ENCODE peak calls at places on chromosomes 5 and 9, in six cellular contexts. L is activated T-helper 1 cell treated with anti-CD3 and anti-CD28 coated beads, Interleukin-12 subunit alpha, Interleukin-12 subunit beta, Interleukin-2, Interleukin-4 antibody, amounts not matched to agents 30 ng/mL and 10 ng/mL and 1 ng/mL, durations not matched to agents 14 hours and 24 hours and 36 hours; M is naive thymus-derived CD8-positive, alpha-beta T cell; I is NCI-H1092 treated with DMSO at 0.1 percent for 48 hours; R is H4; Q is head of caudate nucleus. B is an unnamed sample.

GRCh38 chr5:175517824-175518450 is 39.6 kb downstream of the SFXN1 start:
- DNase-seq in L (peak), M (no peak), I (no peak), R (peak), Q (no peak), B (no peak)

GRCh38 chr5:119078870-119079269 is 8.0 kb downstream of the DMXL1 start:
- DNase-seq in L (no peak), M (no peak), I (no peak), R (no peak), Q (no peak), B (no peak)

GRCh38 chr9:17970285-17970684 is 391.4 kb downstream of the SH3GL2 start:
- DNase-seq in L (no peak), M (no peak), I (no peak), R (no peak), Q (no peak), B (no peak)

GRCh38 chr5:72328172-72328571 is 8.0 kb downstream of the PTCD2 start:
- DNase-seq in L (no peak), M (no peak), I (peak), R (peak), Q (peak), B (peak)

GRCh38 chr5:176737746-176738699 is 72.3 kb upstream of the UNC5A start:
- DNase-seq in L (no peak), M (no peak), I (no peak), R (no peak), Q (peak), B (no peak)

GRCh38 chr5:81233080-81233634 is at the start of gene CKMT2:
- DNase-seq in L (no peak), M (no peak), I (no peak), R (no peak), Q (peak), B (peak)

GRCh38 chr5:76704131-76704663 is 11.7 kb upstream of the F2R start:
- DNase-seq in L (no peak), M (no peak), I (no peak), R (no peak), Q (no peak), B (no peak)

GRCh38 chr5:17203329-17204132 is 13.9 kb upstream of the BASP1 start:
- DNase-seq in L (no peak), M (no peak), I (peak), R (peak), Q (no peak), B (peak)

GRCh38 chr9:129278391-129279237 is 100.6 kb upstream of the IER5L start:
- DNase-seq in L (no peak), M (no peak), I (no peak), R (no peak), Q (peak), B (no peak)

GRCh38 chr9:72149231-72149975 is at the start of gene GDA:
- DNase-seq in L (no peak), M (peak), I (no peak), R (peak), Q (peak), B (no peak)

GRCh38 chr9:4293293-4293931 is 6.5 kb downstream of the GLIS3 start:
- DNase-seq in L (no peak), M (no peak), I (no peak), R (peak), Q (no peak), B (no peak)

GRCh38 chr9:127731938-127732337 is 3.2 kb downstream of the TOR2A start:
- DNase-seq in L (no peak), M (no peak), I (no peak), R (no peak), Q (no peak), B (peak)

GRCh38 chr5:124878583-124879345 is 132.3 kb upstream of the ZNF608 start:
- DNase-seq in L (no peak), M (no peak), I (no peak), R (no peak), Q (no peak), B (no peak)

GRCh38 chr5:72346396-72346795 is 26.2 kb downstream of the PTCD2 start:
- DNase-seq in L (no peak), M (no peak), I (no peak), R (no peak), Q (no peak), B (no peak)

GRCh38 chr5:52787600-52788504 is at the start of the genes ITGA1 and PELO:
- DNase-seq in L (peak), M (peak), I (no peak), R (peak), Q (peak), B (no peak)

GRCh38 chr9:120032639-120033038 is 547.3 kb downstream of the CDK5RAP2 start:
- DNase-seq in L (no peak), M (no peak), I (no peak), R (no peak), Q (no peak), B (no peak)

GRCh38 chr5:160685695-160686094 is 166.3 kb downstream of the ATP10B start:
- DNase-seq in L (no peak), M (no peak), I (peak), R (peak), Q (no peak), B (no peak)

GRCh38 chr5:53161876-53162275 is 52.3 kb upstream of the MOCS2 start:
- DNase-seq in L (no peak), M (no peak), I (no peak), R (no peak), Q (no peak), B (no peak)

GRCh38 chr5:34685485-34686197 is 29.5 kb downstream of the RAI14 start:
- DNase-seq in L (no peak), M (no peak), I (no peak), R (no peak), Q (no peak), B (no peak)

GRCh38 chr5:169753795-169754194 is 116.7 kb downstream of the DOCK2 start:
- DNase-seq in L (no peak), M (no peak), I (no peak), R (no peak), Q (no peak), B (no peak)

GRCh38 chr9:77015291-77016048 is 4.0 kb upstream of the FOXB2 start:
- DNase-seq in L (no peak), M (no peak), I (peak), R (no peak), Q (no peak), B (no peak)

GRCh38 chr5:159324097-159324760 is 6.1 kb downstream of the IL12B start:
- DNase-seq in L (no peak), M (no peak), I (no peak), R (peak), Q (no peak), B (no peak)

GRCh38 chr9:115494958-115495690 is 377.2 kb upstream of the TNC start:
- DNase-seq in L (no peak), M (no peak), I (peak), R (no peak), Q (no peak), B (no peak)

GRCh38 chr5:39712316-39713223 is 287.8 kb upstream of the DAB2 start:
- DNase-seq in L (no peak), M (no peak), I (no peak), R (no peak), Q (no peak), B (no peak)

GRCh38 chr5:145585443-145586148 is 249.5 kb downstream of the PRELID2 start:
- DNase-seq in L (no peak), M (no peak), I (no peak), R (no peak), Q (no peak), B (no peak)

GRCh38 chr5:133995341-133995740 is 9.4 kb downstream of the VDAC1 start:
- DNase-seq in L (no peak), M (no peak), I (no peak), R (no peak), Q (no peak), B (no peak)

GRCh38 chr5:73612799-73613198 is 13.2 kb upstream of the ARHGEF28 start:
- DNase-seq in L (no peak), M (no peak), I (no peak), R (no peak), Q (no peak), B (no peak)

GRCh38 chr9:133715295-133715865 is 22.8 kb downstream of the SARDH start:
- DNase-seq in L (no peak), M (no peak), I (no peak), R (no peak), Q (no peak), B (no peak)

GRCh38 chr9:94011134-94011533 is 56.0 kb upstream of the BARX1 start:
- DNase-seq in L (no peak), M (no peak), I (no peak), R (no peak), Q (no peak), B (no peak)

GRCh38 chr5:1463326-1464095 is 18.3 kb upstream of the SLC6A3 start:
- DNase-seq in L (no peak), M (no peak), I (no peak), R (no peak), Q (peak), B (no peak)

GRCh38 chr5:154190652-154191304 is at the start of gene GALNT10:
- DNase-seq in L (peak), M (peak), I (peak), R (peak), Q (peak), B (peak)

GRCh38 chr5:151923865-151924264 is 786 bp downstream of the GLRA1 start:
- DNase-seq in L (no peak), M (no peak), I (peak), R (no peak), Q (peak), B (peak)